ENCODE peak calls at places on chromosome 16, in five cellular contexts. V, C, D, L and U are unnamed samples.

GRCh38 chr16:16029431-16030011 is 80.1 kb downstream of the ABCC1 start:
- DNase-seq in C (no peak), D (no peak), V (peak), L (no peak), U (no peak)

GRCh38 chr16:874366-875181 is 74.0 kb upstream of the GNG13 start:
- DNase-seq in V (no peak), C (no peak), D (no peak), L (peak), U (no peak)

GRCh38 chr16:84144301-84144858 is 597 bp downstream of the HSDL1 start:
- DNase-seq in V (peak), C (no peak), L (no peak), D (no peak), U (no peak)

GRCh38 chr16:69286941-69287713 is 24.0 kb upstream of the VPS4A start:
- DNase-seq in L (peak), C (peak), V (peak), D (no peak), U (peak)

GRCh38 chr16:7990864-7991263 is 599.4 kb downstream of the TMEM114 start:
- DNase-seq in D (no peak), C (no peak), L (no peak), V (no peak), U (no peak)

GRCh38 chr16:76854234-76854633 is 336.8 kb upstream of the MON1B start:
- DNase-seq in L (no peak), V (peak), D (no peak), C (no peak), U (no peak)

GRCh38 chr16:27769561-27770222 is 219.7 kb downstream of the KATNIP start:
- DNase-seq in D (peak), L (no peak), C (no peak), V (peak), U (no peak)

GRCh38 chr16:86962913-86963312 is 354.3 kb downstream of the C16orf95 start:
- DNase-seq in L (no peak), D (no peak), V (no peak), C (no peak), U (no peak)

GRCh38 chr16:64952177-64952576 is 169.7 kb downstream of the CDH11 start:
- DNase-seq in V (peak), L (no peak), C (no peak), D (peak), U (no peak)

GRCh38 chr16:20401475-20402016 is 3.0 kb downstream of the PDILT start:
- DNase-seq in V (no peak), D (no peak), L (no peak), C (no peak), U (no peak)

GRCh38 chr16:62602790-62603189 is 566.6 kb upstream of the CDH8 start:
- DNase-seq in D (no peak), V (no peak), L (no peak), C (no peak), U (no peak)

GRCh38 chr16:15770107-15770506 is 86.7 kb downstream of the MYH11 start:
- DNase-seq in V (peak), C (peak), D (no peak), L (no peak), U (no peak)

GRCh38 chr16:57636184-57636583 is 7.8 kb downstream of the ADGRG1 start:
- DNase-seq in L (no peak), C (no peak), D (no peak), V (no peak), U (no peak)

GRCh38 chr16:57537596-57538234 is 1.3 kb upstream of the CCDC102A start:
- DNase-seq in C (peak), L (no peak), D (no peak), V (no peak), U (no peak)

GRCh38 chr16:48438414-48438813 is 53.2 kb upstream of the SIAH1 start:
- DNase-seq in C (no peak), D (no peak), L (no peak), V (no peak), U (no peak)

GRCh38 chr16:65178151-65178550 is 56.3 kb upstream of the CDH11 start:
- DNase-seq in V (peak), C (no peak), D (no peak), L (no peak), U (no peak)

GRCh38 chr16:73432794-73433455 is 385.0 kb upstream of the ZFHX3 start:
- DNase-seq in L (no peak), V (no peak), D (no peak), C (no peak), U (no peak)

GRCh38 chr16:10808218-10808617 is 10.4 kb downstream of the TVP23A start:
- DNase-seq in L (no peak), D (no peak), C (no peak), V (no peak), U (no peak)

GRCh38 chr16:10808850-10809249 is 9.7 kb downstream of the TVP23A start:
- DNase-seq in D (no peak), V (no peak), C (no peak), L (no peak), U (no peak)

GRCh38 chr16:10813123-10813455 is 5.5 kb downstream of the TVP23A start:
- DNase-seq in D (no peak), V (no peak), C (no peak), L (no peak), U (no peak)

GRCh38 chr16:10809706-10810105 is 8.9 kb downstream of the TVP23A start:
- DNase-seq in C (no peak), L (no peak), V (no peak), D (no peak), U (no peak)

GRCh38 chr16:10812352-10813122 is 6.1 kb downstream of the TVP23A start:
- DNase-seq in L (no peak), V (no peak), D (no peak), C (no peak), U (no peak)
- H3K4me3 ChIP-seq in L (no peak), V (no peak), D (no peak), C (no peak), U (no peak)

GRCh38 chr16:67013823-67014640 is 14.9 kb upstream of the CBFB start:
- DNase-seq in V (peak), L (peak), C (peak), D (no peak), U (peak)

GRCh38 chr16:67013238-67013822 is 15.6 kb upstream of the CBFB start:
- DNase-seq in D (no peak), L (no peak), V (no peak), C (peak), U (no peak)

GRCh38 chr16:67011274-67011673 is 17.7 kb upstream of the CBFB start:
- DNase-seq in V (no peak), L (no peak), D (no peak), C (no peak), U (no peak)

GRCh38 chr16:67006930-67007658 is 18.7 kb downstream of the CES4A start:
- DNase-seq in D (no peak), L (no peak), C (no peak), V (peak), U (no peak)

DNA sequence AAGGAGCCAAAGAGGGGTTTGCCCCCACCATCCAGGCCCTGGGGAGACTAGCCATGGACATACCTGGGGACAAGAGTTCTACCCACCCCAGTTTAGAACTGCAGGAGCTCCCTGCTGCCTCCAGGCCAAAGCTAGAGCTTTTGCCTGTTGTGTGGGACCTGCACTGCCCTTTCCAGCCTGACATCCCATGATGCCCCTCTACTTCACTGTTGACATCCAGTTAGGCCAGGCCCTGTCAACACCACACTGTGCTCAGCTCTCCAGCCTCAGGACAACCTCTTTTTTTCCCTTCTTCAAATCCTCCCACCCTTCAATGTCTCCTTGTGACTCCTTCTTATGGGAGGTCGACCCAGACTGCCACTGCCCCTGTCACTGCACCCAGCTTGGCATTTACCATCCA is 19.8 kb upstream of the CBFB start:
- DNase-seq in D (no peak), V (no peak), C (no peak), L (no peak), U (no peak)
- H3K4me3 ChIP-seq in D (no peak), V (no peak), C (no peak), L (no peak), U (no peak)

DNA sequence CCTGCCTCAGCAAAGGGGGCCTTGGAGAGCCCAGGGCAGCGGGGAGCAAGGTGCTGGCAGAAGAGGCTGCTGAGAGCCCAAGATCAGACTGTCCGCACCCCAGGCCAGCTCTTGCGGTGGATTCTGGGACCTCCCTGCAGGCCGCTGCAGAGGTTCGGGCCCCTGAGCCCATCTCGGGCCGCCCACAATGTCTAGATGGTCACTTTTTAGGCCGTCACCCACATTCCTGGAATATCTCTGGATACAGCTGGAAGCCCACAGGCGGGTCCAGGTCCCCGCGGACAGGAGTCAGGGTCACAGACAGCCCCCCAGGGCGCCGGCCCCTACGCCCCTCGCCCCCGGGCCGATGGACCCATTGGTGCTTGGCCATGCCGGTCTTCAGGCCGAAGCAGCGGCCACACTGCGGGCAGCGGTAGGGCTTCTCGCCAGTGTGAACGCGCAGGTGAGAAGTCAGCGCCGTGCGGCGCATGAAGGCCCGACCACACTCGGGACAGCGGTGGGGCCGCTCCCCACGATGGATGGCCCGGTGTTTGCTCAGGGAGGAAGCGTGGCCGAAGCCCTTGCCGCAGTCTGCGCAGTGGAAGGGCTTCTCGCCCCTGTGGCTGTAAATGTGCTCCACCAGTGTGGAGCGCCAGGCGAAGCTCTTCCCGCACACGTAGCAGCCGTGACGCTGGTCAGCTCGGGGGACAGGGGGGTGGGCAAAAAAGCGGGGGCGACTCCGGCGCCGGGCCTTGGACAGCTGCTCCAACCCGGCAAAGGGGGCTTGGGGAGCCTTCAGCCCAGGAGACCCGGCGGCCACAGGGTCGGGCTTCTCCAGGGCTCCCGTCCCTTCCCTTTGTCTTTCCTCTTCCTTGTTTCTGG is 2.1 kb downstream of the ZNF747 start:
- DNase-seq in V (no peak), L (no peak), C (no peak), D (no peak), U (no peak)
- H3K4me3 ChIP-seq in V (no peak), L (no peak), C (no peak), D (no peak), U (no peak)

GRCh38 chr16:85377388-85378144 is 235.6 kb upstream of the GSE1 start:
- DNase-seq in L (no peak), D (no peak), V (peak), C (no peak), U (no peak)
- H3K4me3 ChIP-seq in L (no peak), D (no peak), V (no peak), C (no peak), U (no peak)

GRCh38 chr16:50273888-50274770 is 7.8 kb downstream of the ADCY7 start:
- DNase-seq in L (no peak), D (no peak), C (peak), V (no peak), U (peak)
- H3K4me3 ChIP-seq in L (peak), D (no peak), C (peak), V (no peak), U (peak)